ENCODE peak calls at places on chromosomes 6 and 20, in nine cellular contexts. One of them, this sample, is unnamed. For H3K4me1, the result is how much of the 10 kb centered on the place peaks cover.

GRCh38 chr6:4369616-4370015 is 234.2 kb upstream of the ECI2 start:
- DNase-seq in endodermal cell: peak
- DNase-seq in Peyer's patch: no peak
- DNase-seq in GM23248: peak
- DNase-seq in OCI-LY7: no peak
- DNase-seq in naive thymus-derived CD4-positive, alpha-beta T cell: no peak
- DNase-seq in psoas muscle: no peak
- DNase-seq in cardiac muscle cell: peak
- DNase-seq in thyroid gland: no peak
- DNase-seq in this sample: no peak

GRCh38 chr6:4460595-4461475 is 315.4 kb upstream of the CDYL start:
- DNase-seq in Peyer's patch: no peak
- DNase-seq in naive thymus-derived CD4-positive, alpha-beta T cell: no peak
- DNase-seq in endodermal cell: peak
- DNase-seq in cardiac muscle cell: peak
- DNase-seq in psoas muscle: peak
- DNase-seq in GM23248: peak
- DNase-seq in thyroid gland: peak
- DNase-seq in OCI-LY7: no peak
- DNase-seq in this sample: no peak

GRCh38 chr6:27111743-27112142 is 135.8 kb upstream of the PRSS16 start:
- DNase-seq in psoas muscle: no peak
- DNase-seq in Peyer's patch: no peak
- DNase-seq in OCI-LY7: peak
- DNase-seq in cardiac muscle cell: no peak
- DNase-seq in GM23248: no peak
- DNase-seq in naive thymus-derived CD4-positive, alpha-beta T cell: no peak
- DNase-seq in thyroid gland: no peak
- DNase-seq in endodermal cell: no peak
- DNase-seq in this sample: no peak

GRCh38 chr6:31734703-31735500 is 1.4 kb downstream of the CLIC1 start:
- DNase-seq in naive thymus-derived CD4-positive, alpha-beta T cell: peak
- DNase-seq in endodermal cell: peak
- DNase-seq in thyroid gland: peak
- DNase-seq in OCI-LY7: peak
- DNase-seq in GM23248: peak
- DNase-seq in Peyer's patch: peak
- DNase-seq in cardiac muscle cell: peak
- DNase-seq in psoas muscle: no peak
- DNase-seq in this sample: peak

GRCh38 chr20:31569163-31570020 is 35.7 kb upstream of the ID1 start:
- DNase-seq in endodermal cell: peak
- DNase-seq in cardiac muscle cell: peak
- DNase-seq in OCI-LY7: peak
- DNase-seq in psoas muscle: peak
- DNase-seq in naive thymus-derived CD4-positive, alpha-beta T cell: peak
- DNase-seq in thyroid gland: peak
- DNase-seq in Peyer's patch: peak
- DNase-seq in GM23248: peak
- DNase-seq in this sample: peak

GRCh38 chr6:71478834-71479541 is 190.4 kb downstream of the OGFRL1 start:
- DNase-seq in OCI-LY7: no peak
- DNase-seq in endodermal cell: no peak
- DNase-seq in cardiac muscle cell: peak
- DNase-seq in psoas muscle: no peak
- DNase-seq in GM23248: peak
- DNase-seq in Peyer's patch: no peak
- DNase-seq in naive thymus-derived CD4-positive, alpha-beta T cell: no peak
- DNase-seq in thyroid gland: no peak
- DNase-seq in this sample: no peak

GRCh38 chr6:137589067-137589848 is 95.1 kb upstream of the OLIG3 start:
- DNase-seq in GM23248: peak
- DNase-seq in Peyer's patch: no peak
- DNase-seq in OCI-LY7: peak
- DNase-seq in endodermal cell: peak
- DNase-seq in psoas muscle: no peak
- DNase-seq in naive thymus-derived CD4-positive, alpha-beta T cell: peak
- DNase-seq in cardiac muscle cell: peak
- DNase-seq in thyroid gland: peak
- DNase-seq in this sample: no peak

GRCh38 chr20:11118802-11119380 is 445.1 kb upstream of the JAG1 start:
- DNase-seq in OCI-LY7: no peak
- DNase-seq in cardiac muscle cell: no peak
- DNase-seq in naive thymus-derived CD4-positive, alpha-beta T cell: no peak
- DNase-seq in psoas muscle: no peak
- DNase-seq in GM23248: peak
- DNase-seq in thyroid gland: no peak
- DNase-seq in endodermal cell: no peak
- DNase-seq in Peyer's patch: no peak
- DNase-seq in this sample: no peak

GRCh38 chr6:99810295-99810694 is 183.7 kb downstream of the MCHR2 start:
- DNase-seq in psoas muscle: no peak
- DNase-seq in Peyer's patch: no peak
- DNase-seq in endodermal cell: no peak
- DNase-seq in GM23248: no peak
- DNase-seq in OCI-LY7: no peak
- DNase-seq in thyroid gland: no peak
- DNase-seq in naive thymus-derived CD4-positive, alpha-beta T cell: no peak
- DNase-seq in cardiac muscle cell: no peak
- DNase-seq in this sample: no peak

GRCh38 chr6:27867051-27867940 is 44.9 kb downstream of the OR2B2 start:
- DNase-seq in Peyer's patch: peak
- DNase-seq in GM23248: peak
- DNase-seq in OCI-LY7: peak
- DNase-seq in psoas muscle: peak
- DNase-seq in cardiac muscle cell: peak
- DNase-seq in thyroid gland: peak
- DNase-seq in naive thymus-derived CD4-positive, alpha-beta T cell: peak
- DNase-seq in endodermal cell: peak
- DNase-seq in this sample: peak

GRCh38 chr6:160133441-160134336 is 12.1 kb downstream of the SLC22A1 start:
- DNase-seq in cardiac muscle cell: no peak
- DNase-seq in psoas muscle: no peak
- DNase-seq in OCI-LY7: no peak
- DNase-seq in endodermal cell: peak
- DNase-seq in naive thymus-derived CD4-positive, alpha-beta T cell: no peak
- DNase-seq in Peyer's patch: no peak
- DNase-seq in thyroid gland: no peak
- DNase-seq in GM23248: no peak
- DNase-seq in this sample: no peak

GRCh38 chr20:57654363-57654997 is 34.3 kb upstream of the ZBP1 start:
- DNase-seq in OCI-LY7: peak
- DNase-seq in endodermal cell: peak
- DNase-seq in Peyer's patch: peak
- DNase-seq in naive thymus-derived CD4-positive, alpha-beta T cell: peak
- DNase-seq in psoas muscle: peak
- DNase-seq in thyroid gland: peak
- DNase-seq in GM23248: peak
- DNase-seq in cardiac muscle cell: peak
- DNase-seq in this sample: peak

GRCh38 chr6:84652356-84653026 is 111.9 kb downstream of the TBX18 start:
- DNase-seq in naive thymus-derived CD4-positive, alpha-beta T cell: no peak
- DNase-seq in OCI-LY7: no peak
- DNase-seq in psoas muscle: no peak
- DNase-seq in endodermal cell: no peak
- DNase-seq in GM23248: peak
- DNase-seq in Peyer's patch: no peak
- DNase-seq in cardiac muscle cell: peak
- DNase-seq in thyroid gland: no peak
- DNase-seq in this sample: no peak

GRCh38 chr6:15509335-15509933 is 153.4 kb downstream of the DTNBP1 start:
- DNase-seq in Peyer's patch: no peak
- DNase-seq in endodermal cell: no peak
- DNase-seq in GM23248: no peak
- DNase-seq in cardiac muscle cell: peak
- DNase-seq in naive thymus-derived CD4-positive, alpha-beta T cell: no peak
- DNase-seq in psoas muscle: no peak
- DNase-seq in thyroid gland: no peak
- DNase-seq in OCI-LY7: no peak
- DNase-seq in this sample: no peak

GRCh38 chr6:149362289-149362688 is 37.8 kb upstream of the SUMO4 start:
- DNase-seq in Peyer's patch: no peak
- DNase-seq in OCI-LY7: no peak
- DNase-seq in cardiac muscle cell: no peak
- DNase-seq in thyroid gland: no peak
- DNase-seq in GM23248: no peak
- DNase-seq in endodermal cell: no peak
- DNase-seq in naive thymus-derived CD4-positive, alpha-beta T cell: no peak
- DNase-seq in psoas muscle: no peak
- DNase-seq in this sample: no peak

GRCh38 chr20:44495257-44495656 is 19.6 kb downstream of the TTPAL start:
- DNase-seq in endodermal cell: no peak
- DNase-seq in naive thymus-derived CD4-positive, alpha-beta T cell: no peak
- DNase-seq in Peyer's patch: no peak
- DNase-seq in GM23248: peak
- DNase-seq in thyroid gland: peak
- DNase-seq in OCI-LY7: no peak
- DNase-seq in cardiac muscle cell: peak
- DNase-seq in psoas muscle: no peak
- DNase-seq in this sample: no peak

DNA sequence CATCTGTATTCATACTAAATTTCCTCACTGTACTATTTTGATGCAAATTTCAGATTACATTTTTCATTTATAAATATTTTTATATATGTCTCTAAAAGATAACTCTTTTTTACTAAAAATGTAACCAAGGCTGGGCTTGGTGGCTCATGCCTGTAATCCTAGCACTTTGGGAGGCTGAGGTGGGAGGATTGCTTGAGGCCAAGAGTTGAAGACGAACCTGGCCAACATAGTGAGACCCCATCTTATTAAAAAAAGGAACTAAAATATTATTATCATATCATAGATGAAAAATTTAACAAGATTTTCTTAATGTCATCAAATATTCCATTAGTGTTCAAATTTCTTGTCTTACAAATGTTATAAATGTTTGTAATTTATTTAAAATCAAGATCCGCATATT is 6.6 kb upstream of the DNPH1 start:
- DNase-seq in endodermal cell: no peak
- DNase-seq in GM23248: no peak
- DNase-seq in thyroid gland: no peak
- DNase-seq in psoas muscle: no peak
- DNase-seq in naive thymus-derived CD4-positive, alpha-beta T cell: no peak
- DNase-seq in cardiac muscle cell: no peak
- DNase-seq in OCI-LY7: no peak
- DNase-seq in Peyer's patch: no peak
- DNase-seq in this sample: no peak
- H3K4me1 ChIP-seq in endodermal cell: under half
- H3K4me1 ChIP-seq in GM23248: under half
- H3K4me1 ChIP-seq in thyroid gland: under half
- H3K4me1 ChIP-seq in psoas muscle: under half
- H3K4me1 ChIP-seq in naive thymus-derived CD4-positive, alpha-beta T cell: under half
- H3K4me1 ChIP-seq in cardiac muscle cell: under half
- H3K4me1 ChIP-seq in OCI-LY7: under half
- H3K4me1 ChIP-seq in Peyer's patch: under half
- H3K4me1 ChIP-seq in this sample: under half

GRCh38 chr6:114355300-114355699 is 12.5 kb upstream of the HS3ST5 start:
- DNase-seq in OCI-LY7: no peak
- DNase-seq in naive thymus-derived CD4-positive, alpha-beta T cell: no peak
- DNase-seq in endodermal cell: no peak
- DNase-seq in cardiac muscle cell: no peak
- DNase-seq in thyroid gland: no peak
- DNase-seq in Peyer's patch: no peak
- DNase-seq in GM23248: no peak
- DNase-seq in psoas muscle: no peak
- DNase-seq in this sample: no peak

GRCh38 chr6:114354482-114354881 is 11.7 kb upstream of the HS3ST5 start:
- DNase-seq in GM23248: no peak
- DNase-seq in psoas muscle: no peak
- DNase-seq in Peyer's patch: no peak
- DNase-seq in endodermal cell: no peak
- DNase-seq in OCI-LY7: no peak
- DNase-seq in naive thymus-derived CD4-positive, alpha-beta T cell: no peak
- DNase-seq in thyroid gland: no peak
- DNase-seq in cardiac muscle cell: no peak
- DNase-seq in this sample: no peak
- H3K4me1 ChIP-seq in GM23248: under half
- H3K4me1 ChIP-seq in psoas muscle: under half
- H3K4me1 ChIP-seq in Peyer's patch: under half
- H3K4me1 ChIP-seq in endodermal cell: under half
- H3K4me1 ChIP-seq in OCI-LY7: under half
- H3K4me1 ChIP-seq in naive thymus-derived CD4-positive, alpha-beta T cell: under half
- H3K4me1 ChIP-seq in thyroid gland: under half
- H3K4me1 ChIP-seq in cardiac muscle cell: under half
- H3K4me1 ChIP-seq in this sample: under half

DNA sequence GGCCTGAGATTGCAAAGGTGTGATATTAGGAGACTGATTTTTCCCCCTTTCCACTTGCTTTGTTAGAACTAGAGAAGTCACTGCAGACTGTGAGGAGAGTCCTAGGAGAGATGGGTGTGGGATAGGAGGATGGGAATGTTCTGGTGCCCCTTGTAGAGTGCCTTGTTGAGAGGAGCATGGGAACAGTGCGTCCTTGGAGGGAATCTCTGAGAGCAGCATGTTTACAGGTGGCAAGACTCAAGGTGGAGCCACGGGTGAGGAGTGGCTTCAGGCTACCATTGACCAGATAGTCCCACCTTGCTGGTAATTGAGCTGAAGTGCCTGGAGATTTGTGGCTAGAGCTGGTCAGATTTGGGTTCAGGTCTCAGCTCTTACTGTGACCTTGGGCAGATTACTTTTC is 6.0 kb downstream of the PLCG1 start:
- DNase-seq in GM23248: no peak
- DNase-seq in Peyer's patch: no peak
- DNase-seq in cardiac muscle cell: no peak
- DNase-seq in thyroid gland: peak
- DNase-seq in naive thymus-derived CD4-positive, alpha-beta T cell: no peak
- DNase-seq in endodermal cell: no peak
- DNase-seq in psoas muscle: no peak
- DNase-seq in OCI-LY7: no peak
- DNase-seq in this sample: no peak
- H3K4me1 ChIP-seq in GM23248: under half
- H3K4me1 ChIP-seq in Peyer's patch: under half
- H3K4me1 ChIP-seq in cardiac muscle cell: under half
- H3K4me1 ChIP-seq in thyroid gland: half or more
- H3K4me1 ChIP-seq in naive thymus-derived CD4-positive, alpha-beta T cell: half or more
- H3K4me1 ChIP-seq in endodermal cell: under half
- H3K4me1 ChIP-seq in psoas muscle: half or more
- H3K4me1 ChIP-seq in OCI-LY7: half or more
- H3K4me1 ChIP-seq in this sample: under half

DNA sequence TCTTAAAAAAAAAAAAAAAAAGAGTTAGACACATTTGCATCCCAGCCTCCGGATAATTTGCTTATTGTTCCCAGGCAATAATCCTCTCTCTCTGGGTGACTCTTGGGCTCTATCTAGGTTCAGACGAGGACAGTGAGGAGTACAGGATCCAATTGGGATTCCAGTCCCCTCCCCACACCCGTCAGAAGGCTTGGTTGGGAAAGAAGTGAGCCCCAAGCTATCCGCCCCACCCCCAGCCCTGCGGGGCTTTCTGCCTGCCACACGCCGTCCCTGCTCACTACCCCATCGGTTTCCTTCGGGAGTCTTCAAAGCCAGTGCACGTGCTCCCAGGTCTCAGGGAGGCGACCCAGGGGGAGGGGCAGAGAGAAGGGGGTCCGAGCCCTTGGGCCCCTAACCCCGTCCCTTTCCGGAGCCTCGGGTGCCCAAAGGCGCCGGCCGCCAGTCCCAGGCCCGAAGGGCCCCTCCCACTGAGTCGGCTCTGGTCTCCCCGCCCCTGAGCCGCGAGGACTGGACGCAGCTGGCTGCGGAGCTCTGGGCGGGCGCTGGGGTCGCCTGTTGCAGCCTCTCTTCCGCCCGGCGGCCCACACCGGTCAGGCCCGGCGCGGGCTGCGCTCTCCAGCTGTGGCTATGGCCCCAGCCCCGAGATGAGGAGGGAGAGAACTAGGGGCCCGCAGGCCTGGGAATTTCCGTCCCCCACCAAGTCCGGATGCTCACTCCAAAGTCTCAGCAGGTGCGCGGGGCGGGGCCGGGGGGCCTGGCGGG is 2.5 kb downstream of the MYMX start:
- DNase-seq in naive thymus-derived CD4-positive, alpha-beta T cell: no peak
- DNase-seq in cardiac muscle cell: peak
- DNase-seq in thyroid gland: peak
- DNase-seq in GM23248: peak
- DNase-seq in Peyer's patch: peak
- DNase-seq in psoas muscle: peak
- DNase-seq in endodermal cell: peak
- DNase-seq in OCI-LY7: peak
- DNase-seq in this sample: peak
- H3K4me1 ChIP-seq in naive thymus-derived CD4-positive, alpha-beta T cell: under half
- H3K4me1 ChIP-seq in cardiac muscle cell: under half
- H3K4me1 ChIP-seq in thyroid gland: under half
- H3K4me1 ChIP-seq in GM23248: under half
- H3K4me1 ChIP-seq in Peyer's patch: under half
- H3K4me1 ChIP-seq in psoas muscle: under half
- H3K4me1 ChIP-seq in endodermal cell: under half
- H3K4me1 ChIP-seq in OCI-LY7: half or more
- H3K4me1 ChIP-seq in this sample: under half

This sample was measured in lung.